ENCODE peak calls at places on chromosomes 3 and 15, in four cellular contexts. R, N, C and F are unnamed samples.

GRCh38 chr3:111846717-111847116 is 12.3 kb upstream of the PHLDB2 start:
- DNase-seq in N (peak; percentile 38), C (no peak), R (no peak), F (no peak)

GRCh38 chr3:112594856-112595255 is 33.0 kb downstream of the SLC35A5 start:
- DNase-seq in R (no peak), C (no peak), N (no peak), F (no peak)

GRCh38 chr3:183339461-183340086 is 86.5 kb downstream of the B3GNT5 start:
- DNase-seq in C (no peak), N (no peak), R (no peak), F (no peak)

GRCh38 chr15:50182233-50183013 is 427 bp downstream of the SLC27A2 start:
- DNase-seq in C (peak; percentile 72), R (peak; percentile 49), N (no peak), F (no peak)

GRCh38 chr3:185900228-185900627 is 37.6 kb downstream of the TRA2B start:
- DNase-seq in R (no peak), C (no peak), N (peak; percentile 94), F (peak; percentile 28)

GRCh38 chr15:71011503-71012155 is 103.6 kb upstream of the THSD4 start:
- DNase-seq in C (no peak), N (no peak), R (no peak), F (peak; percentile 37)

GRCh38 chr15:93467327-93467726 is 378.3 kb upstream of the RGMA start:
- DNase-seq in R (no peak), N (no peak), C (no peak), F (no peak)

GRCh38 chr3:176074096-176074495 is 1123.2 kb downstream of the TBL1XR1 start:
- DNase-seq in R (no peak), N (no peak), C (no peak), F (no peak)

GRCh38 chr3:79881431-79881830 is 113.6 kb upstream of the ROBO1 start:
- DNase-seq in C (no peak), N (no peak), R (no peak), F (no peak)

GRCh38 chr15:39404767-39405173 is 176.1 kb upstream of the THBS1 start:
- DNase-seq in R (no peak), C (no peak), N (peak; percentile 44), F (peak; percentile 17)

GRCh38 chr15:89406756-89407650 is 72.4 kb upstream of the POLG start:
- DNase-seq in R (no peak), N (no peak), C (no peak), F (no peak)

GRCh38 chr15:65856821-65857455 is 12.4 kb upstream of the RAB11A start:
- DNase-seq in N (no peak), R (no peak), C (peak; percentile 92), F (peak; percentile 63)

GRCh38 chr3:195551381-195551978 is 8.4 kb upstream of the PPP1R2 start:
- DNase-seq in N (no peak), C (no peak), R (no peak), F (no peak)

GRCh38 chr3:37183375-37183831 is 9.0 kb upstream of the LRRFIP2 start:
- DNase-seq in C (no peak), R (no peak), N (no peak), F (no peak)

GRCh38 chr3:13883681-13884080 is 3.8 kb upstream of the WNT7A start:
- DNase-seq in C (no peak), R (no peak), N (no peak), F (no peak)

GRCh38 chr15:90571063-90571541 is 41.4 kb downstream of the CRTC3 start:
- DNase-seq in N (peak; percentile 23), C (no peak), R (no peak), F (peak; percentile 82)